ENCODE peak calls at places on chromosome 5, in eight cellular contexts. Q, K, T, R, N, P, Y and G are unnamed samples.

GRCh38 chr5:30390095-30390494 is 803.4 kb upstream of the CDH6 start:
- DNase-seq in P (no peak), K (no peak), Q (no peak), Y (no peak), T (no peak), R (no peak), N (no peak), G (peak)

GRCh38 chr5:58893551-58893950 is 310.7 kb downstream of the RAB3C start:
- DNase-seq in Y (no peak), P (no peak), N (no peak), K (no peak), R (no peak), T (no peak), Q (no peak), G (peak)

GRCh38 chr5:13477118-13477737 is 467.3 kb downstream of the DNAH5 start:
- DNase-seq in N (no peak), K (no peak), Q (peak), P (peak), T (no peak), R (no peak), Y (peak), G (peak)

GRCh38 chr5:122498163-122498562 is 186.1 kb downstream of the SNCAIP start:
- DNase-seq in R (no peak), Q (no peak), T (peak), K (no peak), Y (peak), P (peak), N (no peak), G (peak)

GRCh38 chr5:137313526-137314175 is 185.5 kb downstream of the SPOCK1 start:
- DNase-seq in Q (no peak), R (no peak), P (no peak), N (no peak), Y (no peak), K (no peak), T (no peak), G (no peak)

GRCh38 chr5:160441352-160441781 is 19.7 kb downstream of the PTTG1 start:
- DNase-seq in N (no peak), P (no peak), Q (no peak), K (no peak), R (no peak), Y (peak), T (no peak), G (peak)

GRCh38 chr5:38556115-38556598 is 289 bp downstream of the LIFR start:
- DNase-seq in T (no peak), Q (no peak), N (no peak), K (no peak), R (no peak), P (no peak), Y (no peak), G (no peak)

GRCh38 chr5:150599917-150600511 is 40.4 kb upstream of the SYNPO start:
- DNase-seq in Q (peak), K (peak), R (peak), P (peak), N (no peak), Y (peak), T (no peak), G (peak)

DNA sequence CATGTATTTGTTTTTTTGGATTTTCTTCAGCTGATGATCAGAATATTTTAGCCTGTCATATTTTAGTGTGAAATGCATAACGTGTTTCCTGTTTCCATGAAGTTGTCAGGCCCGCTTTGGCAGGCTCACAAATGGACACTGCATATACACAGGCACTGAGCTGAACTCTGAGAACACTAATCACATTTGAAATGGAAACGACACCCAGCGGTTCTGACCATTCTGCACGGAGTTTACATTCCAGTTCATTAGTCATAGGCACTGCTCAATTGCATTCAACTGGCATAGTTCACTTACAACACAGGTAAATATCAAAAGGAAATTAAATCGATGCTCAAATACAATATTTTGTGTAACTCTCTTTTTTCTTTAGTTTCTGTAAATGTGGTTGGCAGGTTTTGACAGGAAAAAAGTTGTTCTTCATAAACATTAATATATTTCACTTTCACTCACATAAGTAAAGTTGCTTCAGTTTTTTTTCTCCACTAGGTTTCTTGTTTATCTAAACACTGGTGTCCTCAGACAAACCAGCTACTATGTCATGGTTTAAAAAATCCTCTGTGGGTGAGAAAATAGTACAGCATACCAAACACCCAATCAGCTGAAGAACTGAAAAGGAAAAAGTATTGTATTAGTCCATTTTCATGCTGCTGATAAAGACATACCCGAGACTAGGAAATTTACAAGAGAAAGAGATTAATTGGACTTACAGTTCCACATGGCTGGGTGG is 559.0 kb upstream of the DAP start:
- DNase-seq in R (no peak), P (no peak), Q (peak), T (no peak), N (no peak), K (no peak), Y (peak), G (peak)
- H3K4me3 ChIP-seq in R (no peak), P (no peak), Q (no peak), T (no peak), N (no peak), K (no peak), Y (no peak), G (no peak)

GRCh38 chr5:2134543-2135299 is 252.0 kb upstream of the IRX4 start:
- DNase-seq in Y (no peak), R (peak), N (peak), K (no peak), Q (peak), T (no peak), P (no peak), G (peak)

GRCh38 chr5:2135833-2136232 is 253.1 kb upstream of the IRX4 start:
- DNase-seq in R (peak), N (no peak), K (no peak), P (no peak), T (no peak), Y (no peak), Q (no peak), G (no peak)

GRCh38 chr5:2133936-2134335 is 251.2 kb upstream of the IRX4 start:
- DNase-seq in Y (no peak), K (no peak), P (no peak), N (no peak), Q (no peak), R (no peak), T (no peak), G (no peak)

GRCh38 chr5:2136728-2137333 is 254.1 kb upstream of the IRX4 start:
- DNase-seq in R (peak), N (peak), Q (no peak), K (no peak), Y (no peak), P (no peak), T (no peak), G (no peak)

GRCh38 chr5:2135354-2135753 is 252.6 kb upstream of the IRX4 start:
- DNase-seq in Q (no peak), K (no peak), N (no peak), T (no peak), R (peak), P (no peak), Y (no peak), G (no peak)
- TF ChIP-seq CTCF in Q (no peak), K (no peak), N (no peak), T (no peak), R (no peak), P (no peak), Y (no peak), G (no peak)

GRCh38 chr5:108773330-108773729 is 25.6 kb downstream of the FER start:
- DNase-seq in P (no peak), Q (no peak), N (no peak), K (no peak), Y (no peak), T (no peak), R (no peak), G (no peak)
- H3K4me3 ChIP-seq in P (no peak), Q (no peak), N (no peak), K (no peak), Y (no peak), T (no peak), R (no peak), G (no peak)

GRCh38 chr5:6950872-6951271 is 237.6 kb downstream of the TENT4A start:
- DNase-seq in Y (no peak), Q (no peak), K (no peak), P (no peak), T (no peak), R (no peak), N (no peak), G (no peak)
- TF ChIP-seq CTCF in Y (no peak), Q (no peak), K (no peak), P (no peak), T (no peak), R (no peak), N (no peak), G (no peak)

GRCh38 chr5:6715758-6716633 is 2.8 kb downstream of the TENT4A start:
- DNase-seq in P (no peak), N (peak), Q (no peak), T (no peak), K (no peak), Y (no peak), R (peak), G (peak)

GRCh38 chr5:6716634-6717149 is 3.5 kb downstream of the TENT4A start:
- DNase-seq in Q (no peak), N (no peak), P (no peak), T (no peak), K (no peak), R (peak), Y (no peak), G (no peak)

GRCh38 chr5:6718161-6718681 is 5.0 kb downstream of the TENT4A start:
- DNase-seq in T (no peak), R (no peak), P (no peak), K (no peak), Q (no peak), Y (no peak), N (no peak), G (no peak)

GRCh38 chr5:6717247-6717646 is 4.0 kb downstream of the TENT4A start:
- DNase-seq in R (no peak), P (no peak), T (no peak), K (no peak), Y (no peak), Q (no peak), N (peak), G (no peak)

DNA sequence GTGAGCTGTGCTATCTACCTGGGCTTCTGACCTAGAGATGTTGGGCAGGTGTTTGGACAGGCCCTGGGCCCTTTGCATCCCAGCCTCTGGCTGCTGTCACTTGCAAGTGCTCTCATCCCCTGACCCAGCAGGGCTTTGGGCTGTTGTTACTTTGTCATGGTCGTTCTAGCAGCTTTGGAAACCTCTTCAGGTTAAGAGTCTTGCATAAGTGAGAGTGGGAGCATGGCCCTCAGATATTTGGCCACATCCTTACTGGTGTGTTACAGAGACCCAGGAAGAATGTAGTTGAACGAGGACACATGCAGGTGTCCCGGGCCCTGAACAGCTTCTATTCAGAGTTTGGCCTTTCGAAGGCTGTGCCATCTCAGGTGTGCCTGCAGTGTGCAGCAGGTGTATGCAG is 4.5 kb downstream of the TENT4A start:
- DNase-seq in K (no peak), Y (no peak), R (no peak), P (no peak), N (peak), T (no peak), Q (no peak), G (no peak)
- H3K4me3 ChIP-seq in K (no peak), Y (no peak), R (no peak), P (no peak), N (peak), T (no peak), Q (no peak), G (no peak)

GRCh38 chr5:169808118-169808581 is 171.1 kb downstream of the DOCK2 start:
- DNase-seq in Q (no peak), T (no peak), R (no peak), K (no peak), P (no peak), N (no peak), Y (no peak), G (no peak)
- TF ChIP-seq CTCF in Q (no peak), T (no peak), R (no peak), K (no peak), P (no peak), N (no peak), Y (no peak), G (no peak)

GRCh38 chr5:159135896-159136531 is 36.3 kb upstream of the EBF1 start:
- DNase-seq in T (no peak), Q (peak), N (no peak), R (no peak), K (no peak), Y (peak), P (peak), G (peak)

GRCh38 chr5:159133041-159133741 is 33.5 kb upstream of the EBF1 start:
- DNase-seq in N (no peak), R (peak), P (peak), K (peak), Y (peak), T (peak), Q (peak), G (peak)

GRCh38 chr5:159128070-159128507 is 28.4 kb upstream of the EBF1 start:
- DNase-seq in Y (no peak), T (no peak), P (no peak), K (no peak), N (no peak), Q (no peak), R (no peak), G (no peak)

DNA sequence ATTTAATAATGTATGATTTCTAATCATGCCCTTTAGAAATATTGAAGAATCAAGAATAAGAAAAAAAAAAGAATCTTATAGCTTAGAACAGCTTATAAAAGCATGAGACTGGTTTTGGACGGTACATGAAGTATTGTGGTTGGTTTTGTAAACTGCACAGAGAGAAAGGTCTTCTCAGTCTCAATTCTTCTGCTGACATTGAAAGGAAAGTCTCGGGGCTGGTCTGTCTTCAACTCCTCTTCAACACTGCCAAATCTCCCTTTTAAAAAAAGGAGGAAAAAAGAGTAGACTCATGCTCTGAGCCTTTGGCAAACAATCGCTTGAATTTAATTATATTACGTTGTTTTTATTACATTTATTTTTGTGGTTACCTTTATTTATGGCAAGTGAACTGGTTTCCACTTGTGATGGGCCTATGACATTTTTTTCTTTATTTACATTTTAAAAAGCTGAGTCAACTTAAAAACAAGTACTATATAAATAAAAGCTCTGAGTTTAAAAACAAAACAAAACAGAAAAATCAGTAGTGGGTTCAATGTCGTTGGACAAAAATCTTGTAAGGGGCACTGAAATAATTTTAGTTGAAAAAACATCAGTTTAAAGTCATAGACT is 32.8 kb upstream of the EBF1 start:
- DNase-seq in R (no peak), P (no peak), K (no peak), Y (no peak), Q (no peak), T (no peak), N (no peak), G (no peak)
- H3K4me3 ChIP-seq in R (peak), P (no peak), K (no peak), Y (no peak), Q (no peak), T (no peak), N (peak), G (no peak)

GRCh38 chr5:106849266-106849665 is 821.5 kb downstream of the EFNA5 start:
- DNase-seq in P (no peak), Q (no peak), K (no peak), N (no peak), Y (no peak), R (no peak), T (no peak), G (no peak)

DNA sequence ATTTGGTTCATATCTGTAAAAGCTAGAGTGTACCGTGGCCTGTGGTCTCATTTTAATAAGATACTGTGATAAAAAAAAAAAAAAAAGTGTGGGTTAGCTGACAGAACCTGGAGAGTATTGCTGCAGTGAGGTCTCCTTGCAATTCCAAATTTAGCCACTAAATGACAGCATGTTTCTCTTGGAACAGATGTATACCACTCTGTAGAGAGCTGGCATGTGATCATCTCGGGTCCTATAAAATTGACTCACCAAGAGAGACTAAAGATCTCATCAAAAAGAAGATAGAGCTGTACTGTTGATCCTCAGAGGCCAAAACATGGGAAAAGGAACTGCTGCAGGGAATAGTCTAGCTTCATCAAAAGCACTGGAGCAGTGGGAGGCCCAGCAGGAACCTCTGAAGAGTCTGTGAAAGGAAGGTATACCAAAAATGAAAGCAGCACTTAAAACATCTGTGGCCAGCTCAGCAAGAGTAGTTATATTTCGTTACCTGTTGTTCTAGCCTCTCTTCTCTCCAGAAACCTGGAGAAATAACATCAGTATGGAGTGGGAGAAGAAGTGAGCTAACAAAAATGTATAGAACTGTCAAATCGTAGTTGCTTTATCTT is 826.8 kb downstream of the EFNA5 start:
- DNase-seq in Y (no peak), N (no peak), Q (peak), T (peak), P (no peak), R (no peak), K (no peak), G (peak)
- TF ChIP-seq CTCF in Y (no peak), N (no peak), Q (peak), T (peak), P (peak), R (no peak), K (no peak), G (peak)

DNA sequence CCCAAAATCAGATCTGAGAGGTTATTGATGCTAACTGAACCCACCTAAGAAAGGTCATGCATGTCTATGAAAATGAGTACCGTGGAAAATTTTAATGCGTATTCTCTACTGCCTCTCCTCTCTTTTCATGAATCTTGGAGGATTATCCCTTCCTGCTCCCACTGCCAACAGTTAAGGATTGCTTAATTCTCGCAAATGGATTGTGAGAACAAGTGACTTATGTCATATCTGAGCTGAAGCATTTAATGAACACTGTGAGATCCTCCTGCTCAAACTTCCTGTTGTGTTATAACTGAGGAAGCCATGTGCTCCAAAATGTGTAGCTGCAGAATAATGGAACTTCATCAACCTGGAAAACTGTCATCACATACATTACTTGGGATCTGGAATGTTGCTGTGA is 618.0 kb upstream of the CDH18 start:
- DNase-seq in Y (no peak), T (no peak), R (no peak), Q (no peak), P (no peak), K (no peak), N (no peak), G (peak)
- H3K4me3 ChIP-seq in Y (no peak), T (no peak), R (no peak), Q (no peak), P (no peak), K (no peak), N (no peak), G (no peak)